ENCODE peak calls at places on chromosomes 12 and 14, in six cellular contexts. S is AG04450, I is lower lobe of right lung, F is nephron progenitor cell, Z is osteoblast, A is LNCaP clone FGC. V is an unnamed sample.
A peak's percentile ranks its signal among the peaks of the same experiment; 100 is the strongest.

GRCh38 chr12:111405149-111405855 is 421 bp upstream of the SH2B3 start:
- DNase-seq in I (peak; percentile 97), Z (peak; percentile 98), S (peak; percentile 76), F (peak; percentile 100), A (peak; percentile 30), V (peak; percentile 97)

GRCh38 chr12:5395443-5396401 is 36.2 kb upstream of the NTF3 start:
- DNase-seq in S (no peak), F (peak; percentile 58), Z (no peak), A (peak; percentile 61), I (no peak), V (no peak)

GRCh38 chr12:110010853-110011835 is 11.9 kb downstream of the ANKRD13A start:
- DNase-seq in A (no peak), S (no peak), F (no peak), Z (no peak), I (no peak), V (no peak)

GRCh38 chr14:82488473-82488872 is 954.8 kb upstream of the SEL1L start:
- DNase-seq in I (no peak), A (no peak), S (no peak), F (no peak), Z (no peak), V (no peak)

GRCh38 chr14:91337699-91338335 is 79.8 kb downstream of the CCDC88C start:
- DNase-seq in A (no peak), F (no peak), Z (peak; percentile 3), S (no peak), I (no peak), V (no peak)

GRCh38 chr14:44620106-44621019 is 113.3 kb upstream of the FSCB start:
- DNase-seq in F (no peak), I (no peak), A (no peak), S (no peak), Z (no peak), V (no peak)

GRCh38 chr14:51653096-51653814 is 1.5 kb downstream of the FRMD6 start:
- DNase-seq in F (no peak), S (no peak), I (no peak), A (peak; percentile 10), Z (no peak), V (no peak)

GRCh38 chr14:97625512-97625911 is 828.3 kb downstream of the VRK1 start:
- DNase-seq in S (no peak), I (no peak), F (no peak), Z (no peak), A (no peak), V (no peak)

GRCh38 chr14:33657478-33657877 is 293.4 kb downstream of the EGLN3 start:
- DNase-seq in S (no peak), F (no peak), Z (no peak), A (no peak), I (no peak), V (no peak)

GRCh38 chr12:2692156-2692555 is 102.6 kb upstream of the FKBP4 start:
- DNase-seq in Z (peak; percentile 51), S (no peak), F (no peak), I (no peak), A (no peak), V (peak; percentile 54)

GRCh38 chr12:10968765-10969456 is 17.8 kb downstream of the TAS2R50 start:
- DNase-seq in Z (peak; percentile 62), A (peak; percentile 45), F (no peak), S (peak; percentile 26), I (peak; percentile 44), V (no peak)

GRCh38 chr12:6343518-6343917 is 1.6 kb upstream of the TNFRSF1A start:
- DNase-seq in F (no peak), A (no peak), I (no peak), Z (no peak), S (no peak), V (no peak)

GRCh38 chr14:51581017-51581881 is 70.5 kb upstream of the FRMD6 start:
- DNase-seq in A (no peak), I (no peak), Z (no peak), F (no peak), S (peak; percentile 57), V (no peak)

GRCh38 chr12:87336814-87337336 is 692.3 kb downstream of the C12orf50 start:
- DNase-seq in I (no peak), F (no peak), A (no peak), Z (no peak), S (no peak), V (no peak)

GRCh38 chr12:88960213-88960878 is 380.1 kb upstream of the KITLG start:
- DNase-seq in A (no peak), Z (no peak), F (no peak), S (no peak), I (no peak), V (no peak)

GRCh38 chr12:95601626-95602025 is 50.4 kb upstream of the USP44 start:
- DNase-seq in S (no peak), Z (peak; percentile 66), F (no peak), I (no peak), A (no peak), V (no peak)

GRCh38 chr12:54958048-54958658 is 26.4 kb downstream of the TESPA1 start:
- DNase-seq in A (peak; percentile 72), Z (peak; percentile 80), S (peak; percentile 36), F (peak; percentile 55), I (no peak), V (no peak)

GRCh38 chr12:121713257-121714155 is 954 bp downstream of the TMEM120B start:
- DNase-seq in A (no peak), Z (peak; percentile 80), I (no peak), F (no peak), S (no peak), V (no peak)

GRCh38 chr12:124680863-124681778 is 113.7 kb upstream of the NCOR2 start:
- DNase-seq in Z (peak; percentile 97), A (no peak), F (no peak), I (peak; percentile 71), S (no peak), V (no peak)

GRCh38 chr12:15428632-15429031 is 106.3 kb downstream of the PTPRO start:
- DNase-seq in F (no peak), I (no peak), Z (no peak), A (no peak), S (no peak), V (no peak)

GRCh38 chr12:5027436-5027835 is 16.2 kb upstream of the KCNA5 start:
- DNase-seq in I (no peak), Z (no peak), F (no peak), S (no peak), A (no peak), V (no peak)

GRCh38 chr12:127785535-127785934 is 481.4 kb upstream of the TMEM132C start:
- DNase-seq in F (no peak), A (no peak), Z (peak; percentile 80), I (no peak), S (no peak), V (no peak)

GRCh38 chr14:55688566-55688965 is 108.6 kb downstream of the KTN1 start:
- DNase-seq in F (no peak), S (no peak), Z (no peak), I (no peak), A (no peak), V (no peak)

DNA sequence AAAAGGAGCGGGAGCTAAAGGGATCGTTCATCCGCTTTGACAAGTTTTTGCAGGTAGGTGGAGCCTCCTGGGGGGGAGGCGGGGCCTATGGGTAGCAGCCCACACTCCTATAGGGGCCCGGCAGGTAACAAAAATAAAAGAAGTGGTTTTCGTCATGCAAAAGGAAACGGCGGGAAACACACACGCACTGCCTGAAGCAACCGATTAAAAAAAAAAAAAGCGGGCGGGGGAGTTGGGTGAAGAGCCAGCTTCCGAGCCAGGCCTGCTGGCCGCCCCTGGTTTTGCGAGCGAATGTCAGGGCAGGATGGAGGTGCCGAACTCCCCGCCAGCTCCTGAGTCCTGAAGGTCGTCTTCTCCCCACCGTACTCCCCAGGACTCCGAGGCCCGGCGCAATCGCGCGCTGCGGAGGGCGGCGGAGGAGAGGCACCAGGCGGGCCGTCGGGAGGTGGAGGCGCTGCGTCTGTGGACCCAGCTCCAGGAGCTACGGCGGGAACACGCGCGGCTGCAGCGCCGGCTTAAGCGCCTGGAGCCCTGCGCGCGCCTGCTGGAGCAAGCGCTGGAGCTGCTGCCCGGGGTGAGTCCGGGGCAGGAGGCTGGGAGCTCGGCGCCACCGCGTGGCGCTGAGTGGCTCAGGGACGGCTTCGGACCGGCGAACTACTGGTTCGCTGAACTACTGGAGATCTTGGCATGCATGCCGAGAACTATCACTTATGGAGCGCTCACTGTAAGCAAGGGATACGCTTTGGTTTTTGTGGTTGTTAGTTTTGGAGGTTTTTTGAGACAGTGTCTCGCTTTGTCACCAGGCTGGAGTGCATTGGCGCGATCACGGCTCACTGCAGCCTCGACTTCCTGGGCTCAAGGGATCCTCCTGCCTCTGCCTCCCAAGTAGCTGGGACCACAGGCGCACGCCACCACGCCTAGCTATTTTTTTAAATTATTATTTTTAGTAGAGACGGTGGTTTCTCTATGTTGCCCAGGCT is 3.6 kb downstream of the CFAP73 start:
- DNase-seq in I (peak; percentile 79), A (peak; percentile 63), S (no peak), Z (peak; percentile 99), F (peak; percentile 68), V (no peak)
- TF ChIP-seq CTCF in I (peak; percentile 51), A (peak; percentile 74), S (peak; percentile 38), Z (peak; percentile 26), F (no peak), V (peak; percentile 55)

DNA sequence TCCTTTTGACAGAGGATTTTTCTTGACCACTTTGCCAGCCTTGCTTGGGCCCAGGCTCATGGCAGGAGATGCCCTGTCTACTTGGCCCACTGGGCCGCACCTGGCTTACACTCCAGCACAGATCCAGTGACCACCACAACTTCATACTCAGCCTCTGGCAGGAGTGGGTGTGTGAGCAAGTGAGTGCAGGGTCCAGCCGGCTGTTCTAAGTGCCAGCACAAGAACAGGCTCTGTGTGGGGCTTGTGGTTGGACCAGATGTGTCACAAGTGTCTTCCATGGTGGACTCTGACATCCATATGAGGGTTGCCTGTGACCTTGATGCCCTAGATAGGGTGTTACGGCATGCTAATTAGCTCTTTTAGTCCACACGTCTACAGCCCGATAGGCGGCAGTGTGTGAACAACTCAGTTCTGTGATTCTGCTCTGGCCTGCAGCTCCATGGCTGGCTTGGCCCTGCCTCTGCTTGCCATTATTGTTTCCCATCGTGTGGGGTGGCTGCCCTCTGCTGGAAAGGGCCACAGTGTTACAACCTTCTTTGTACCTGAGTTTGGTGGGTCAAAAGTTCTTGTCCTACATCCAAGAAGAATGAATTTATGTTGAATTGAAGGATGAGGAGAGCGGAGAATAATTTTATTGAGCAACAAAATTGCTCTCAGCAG is 1089.1 kb downstream of the SLC6A15 start:
- DNase-seq in F (peak; percentile 43), A (peak; percentile 28), I (no peak), Z (no peak), S (no peak), V (no peak)
- TF ChIP-seq CTCF in F (peak; percentile 41), A (peak; percentile 47), I (peak; percentile 17), Z (peak; percentile 21), S (no peak), V (peak; percentile 55)

GRCh38 chr12:119157528-119157927 is 21.2 kb upstream of the HSPB8 start:
- DNase-seq in A (no peak), F (no peak), Z (no peak), S (no peak), I (peak; percentile 57), V (no peak)

GRCh38 chr12:119154435-119154818 is 24.3 kb upstream of the HSPB8 start:
- DNase-seq in F (peak; percentile 80), I (no peak), A (no peak), Z (no peak), S (no peak), V (no peak)

GRCh38 chr12:119158004-119158776 is 20.5 kb upstream of the HSPB8 start:
- DNase-seq in F (no peak), A (no peak), S (no peak), Z (no peak), I (no peak), V (no peak)

GRCh38 chr12:119153477-119154434 is 25.0 kb upstream of the HSPB8 start:
- DNase-seq in A (no peak), I (peak; percentile 81), Z (peak; percentile 83), F (peak; percentile 95), S (no peak), V (peak; percentile 80)

GRCh38 chr12:119156401-119156800 is 22.3 kb upstream of the HSPB8 start:
- DNase-seq in I (no peak), F (peak; percentile 28), A (no peak), Z (no peak), S (no peak), V (no peak)
- TF ChIP-seq CTCF in I (no peak), F (peak; percentile 13), A (peak; percentile 21), Z (no peak), S (peak; percentile 2), V (no peak)

GRCh38 chr14:95361373-95362179 is 41.9 kb upstream of the CLMN start:
- DNase-seq in S (no peak), F (peak; percentile 35), Z (no peak), I (peak; percentile 61), A (peak; percentile 21), V (no peak)
- TF ChIP-seq CTCF in S (peak; percentile 30), F (peak; percentile 59), Z (peak; percentile 48), I (peak; percentile 71), A (peak; percentile 53), V (peak; percentile 75)